ENCODE peak calls at places on chromosomes 4 and X, in six cellular contexts. W is LoVo; Z is A673; I is fibroblast of mammary gland; J is pons; P is activated CD4-positive, alpha-beta T cell treated with anti-CD3 and anti-CD28 coated beads for 24 hours. H is an unnamed sample.

GRCh38 chr4:140158234-140159030 is 4.4 kb upstream of the MAML3 start:
- DNase-seq in W (no peak), Z (no peak), I (peak; percentile 43), J (peak; percentile 14), P (no peak), H (no peak)

GRCh38 chrX:103187953-103188475 is 26.9 kb upstream of the BEX4 start:
- DNase-seq in W (no peak), Z (no peak), I (peak; percentile 8), J (no peak), P (no peak), H (no peak)

GRCh38 chrX:13085533-13085932 is 41.1 kb upstream of the FAM9C start:
- DNase-seq in W (no peak), Z (no peak), I (no peak), J (no peak), P (no peak), H (no peak)

GRCh38 chr4:8580321-8581093 is at the start of gene GPR78:
- DNase-seq in W (no peak), Z (peak; percentile 64), I (peak; percentile 42), J (no peak), P (peak; percentile 5), H (peak; percentile 33)

GRCh38 chr4:180784940-180785339 is 1458.3 kb upstream of the TENM3 start:
- DNase-seq in W (no peak), Z (no peak), I (no peak), J (no peak), P (no peak), H (no peak)

GRCh38 chr4:140052050-140052449 is 101.9 kb downstream of the MAML3 start:
- DNase-seq in W (no peak), Z (peak; percentile 47), I (peak; percentile 58), J (peak; percentile 63), P (no peak), H (peak; percentile 51)

GRCh38 chrX:30673884-30674598 is 20.8 kb downstream of the GK start:
- DNase-seq in W (no peak), Z (no peak), I (no peak), J (no peak), P (no peak), H (no peak)

GRCh38 chr4:59920414-59920813 is 1279.7 kb upstream of the ADGRL3 start:
- DNase-seq in W (no peak), Z (no peak), I (no peak), J (peak; percentile 29), P (no peak), H (no peak)

GRCh38 chr4:26191353-26191752 is 129.5 kb upstream of the RBPJ start:
- DNase-seq in W (peak; percentile 34), Z (no peak), I (peak; percentile 69), J (no peak), P (no peak), H (no peak)

GRCh38 chrX:47683171-47684145 is 24.5 kb upstream of the UXT start:
- DNase-seq in W (no peak), Z (no peak), I (peak; percentile 50), J (no peak), P (no peak), H (no peak)

GRCh38 chr4:93983133-93983532 is 154.6 kb downstream of the ATOH1 start:
- DNase-seq in W (no peak), Z (no peak), I (no peak), J (no peak), P (no peak), H (no peak)

GRCh38 chrX:44997888-44998287 is 124.9 kb downstream of the KDM6A start:
- DNase-seq in W (no peak), Z (no peak), I (no peak), J (peak; percentile 9), P (no peak), H (no peak)

H was measured in A549.